ENCODE peak calls at places on chromosome 14, in six cellular contexts. J, V, E, R, H and X are unnamed samples.

GRCh38 chr14:105168093-105168420 is 519 bp downstream of the JAG2 start:
- DNase-seq in H (no peak), E (no peak), V (no peak), R (no peak), J (no peak), X (no peak)

GRCh38 chr14:59688224-59689170 is 111.9 kb upstream of the CCDC175 start:
- DNase-seq in R (no peak), J (peak; percentile 78), V (peak; percentile 61), H (no peak), E (no peak), X (no peak)

GRCh38 chr14:85528882-85529585 is 910 bp upstream of the FLRT2 start:
- DNase-seq in V (peak; percentile 21), E (no peak), J (peak; percentile 36), R (no peak), H (no peak), X (peak; percentile 30)

GRCh38 chr14:93999573-93999972 is 2.5 kb downstream of the CCDC197 start:
- DNase-seq in E (no peak), V (no peak), J (no peak), H (no peak), R (no peak), X (no peak)

GRCh38 chr14:54002653-54003052 is 46.0 kb upstream of the BMP4 start:
- DNase-seq in V (no peak), E (no peak), R (no peak), J (no peak), H (no peak), X (no peak)

GRCh38 chr14:36538051-36538450 is 18.0 kb upstream of the NKX2-1 start:
- DNase-seq in V (no peak), R (no peak), J (no peak), H (no peak), E (no peak), X (no peak)

GRCh38 chr14:63045612-63046320 is 508 bp upstream of the KCNH5 start:
- DNase-seq in R (no peak), J (peak; percentile 22), H (no peak), V (peak; percentile 3), E (no peak), X (peak; percentile 57)

GRCh38 chr14:74955229-74955999 is at the start of gene PGF:
- DNase-seq in J (peak; percentile 75), H (no peak), R (peak; percentile 83), E (peak; percentile 53), V (peak; percentile 86), X (peak; percentile 76)

GRCh38 chr14:46399049-46399448 is 252.5 kb downstream of the RPL10L start:
- DNase-seq in R (no peak), V (no peak), J (no peak), E (no peak), H (no peak), X (peak; percentile 9)

GRCh38 chr14:101511620-101512395 is 49.5 kb upstream of the DIO3 start:
- DNase-seq in V (no peak), J (peak; percentile 72), E (no peak), H (no peak), R (no peak), X (no peak)

GRCh38 chr14:37678916-37679315 is 83.5 kb downstream of the TTC6 start:
- DNase-seq in H (no peak), R (no peak), J (no peak), V (no peak), E (no peak), X (no peak)

GRCh38 chr14:32662234-32662633 is 276.4 kb upstream of the NPAS3 start:
- DNase-seq in H (no peak), R (no peak), E (no peak), V (no peak), J (no peak), X (no peak)

GRCh38 chr14:102909911-102910310 is 12.6 kb upstream of the AMN start:
- DNase-seq in V (no peak), H (no peak), R (no peak), J (no peak), E (no peak), X (no peak)

GRCh38 chr14:102911541-102911951 is 10.9 kb upstream of the AMN start:
- DNase-seq in E (no peak), R (peak; percentile 59), V (no peak), J (no peak), H (no peak), X (no peak)

GRCh38 chr14:102910442-102910841 is 12.0 kb upstream of the AMN start:
- DNase-seq in H (no peak), R (peak; percentile 45), V (no peak), J (no peak), E (no peak), X (no peak)

GRCh38 chr14:102913341-102914211 is 8.9 kb upstream of the AMN start:
- DNase-seq in V (no peak), E (no peak), H (no peak), R (peak; percentile 54), J (no peak), X (no peak)

DNA sequence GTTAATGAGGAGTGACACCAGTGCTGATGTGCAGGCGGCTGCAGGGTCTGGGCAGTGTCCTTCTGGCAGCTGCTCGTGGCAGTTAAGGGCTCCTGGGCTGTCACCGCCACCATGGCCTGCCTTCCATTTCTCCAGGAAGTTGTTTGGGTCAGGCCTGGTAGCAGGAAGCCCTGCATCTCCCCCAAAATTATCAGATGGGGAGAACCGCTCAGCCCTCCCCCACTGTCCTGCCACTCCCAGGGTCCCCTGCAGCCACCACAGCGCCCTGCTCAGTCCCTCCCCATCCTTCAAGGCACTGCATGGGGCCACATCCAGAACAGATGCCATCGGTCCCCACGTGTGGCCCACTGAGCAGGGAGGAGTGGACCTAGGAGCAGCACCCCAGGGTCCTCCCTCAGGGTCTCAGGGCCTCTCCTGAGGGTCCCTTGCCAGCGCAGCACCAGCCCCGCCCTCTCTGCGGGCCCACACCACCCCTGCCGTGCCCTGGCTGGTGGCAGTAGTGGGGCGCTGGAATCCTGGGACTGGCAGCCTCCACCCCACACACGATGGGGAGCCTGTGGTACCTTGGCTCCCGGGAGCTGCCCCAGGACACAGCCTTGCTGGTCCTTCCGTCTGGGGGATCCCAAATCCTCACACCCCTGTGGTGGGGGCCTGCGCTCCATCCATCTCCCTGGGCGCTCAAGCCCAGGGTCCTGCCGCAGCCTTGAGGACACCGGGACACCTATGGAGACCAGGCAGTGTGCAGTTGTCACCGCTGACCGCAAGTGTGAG is 10.3 kb upstream of the AMN start:
- DNase-seq in R (peak; percentile 60), H (no peak), J (no peak), V (no peak), E (no peak), X (no peak)
- TF ChIP-seq POLR2A in R (no peak), H (no peak), J (no peak), V (no peak), E (no peak), X (no peak)

DNA sequence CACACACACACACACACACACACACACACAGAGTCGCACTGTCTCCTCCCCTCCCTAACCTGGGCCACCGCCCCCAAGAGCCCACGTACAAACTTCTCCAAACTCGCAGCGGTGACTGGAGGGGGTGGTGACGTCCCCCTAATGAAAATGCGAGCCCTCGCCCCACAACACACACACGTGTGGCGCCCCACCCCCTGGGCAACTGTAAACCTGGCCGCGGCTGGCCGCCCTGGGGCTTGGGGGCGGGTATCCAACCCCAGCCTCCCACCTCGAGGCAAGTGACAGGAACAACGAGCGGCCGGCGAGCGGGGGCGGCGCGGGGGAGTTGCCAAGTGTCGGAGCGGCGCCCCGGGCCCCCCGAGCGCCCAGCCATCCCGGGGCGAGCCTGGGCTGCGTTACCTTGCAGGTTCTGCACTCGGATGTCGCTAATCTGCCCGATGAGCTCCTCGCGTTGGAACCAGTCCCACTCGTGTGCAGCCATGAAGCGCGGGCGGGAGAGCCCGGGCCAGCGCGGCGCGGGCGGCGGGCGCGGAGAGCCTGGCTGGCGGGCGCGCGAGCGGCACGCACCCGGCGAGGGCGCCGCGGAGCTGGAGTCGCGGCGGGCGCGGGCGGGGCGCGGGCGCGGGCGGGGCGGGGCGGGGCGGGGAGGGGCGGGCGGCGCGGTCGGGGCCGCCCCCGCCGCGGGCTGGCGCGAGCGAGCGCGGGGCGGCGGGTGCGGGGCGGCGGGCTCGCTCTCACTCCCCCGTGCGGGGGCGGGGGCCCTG is at the start of gene CLMN:
- DNase-seq in J (peak; percentile 39), H (no peak), R (no peak), V (peak; percentile 64), E (peak; percentile 46), X (peak; percentile 70)
- TF ChIP-seq CTCF in J (no peak), H (no peak), R (no peak), V (no peak), E (no peak), X (peak; percentile 17)

DNA sequence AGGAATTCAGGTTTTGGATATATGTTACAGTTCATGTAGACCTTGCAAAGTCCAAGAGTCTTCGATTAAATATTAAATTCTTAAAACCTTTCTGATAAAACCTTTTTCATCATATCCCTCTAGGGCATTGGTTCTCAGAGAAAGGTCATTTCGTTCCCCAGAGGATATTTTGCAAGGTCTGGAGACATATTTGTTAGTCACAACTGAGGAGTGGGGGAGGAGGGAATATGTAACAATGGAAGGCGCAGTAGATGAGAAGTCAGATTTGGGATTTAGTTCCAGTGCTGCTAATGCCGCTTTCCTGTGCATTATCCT is 5.3 kb downstream of the TMEM253 start:
- DNase-seq in H (no peak), J (no peak), R (no peak), V (no peak), E (no peak), X (no peak)
- H3K4me1 ChIP-seq in H (peaks cover 82% of the 10 kb centered on the region), J (peaks cover 20% of the 10 kb centered on the region), R (peaks cover 41% of the 10 kb centered on the region), V (peaks cover 37% of the 10 kb centered on the region), E (no peaks in the 10 kb centered on the region), X (peaks cover 37% of the 10 kb centered on the region)

DNA sequence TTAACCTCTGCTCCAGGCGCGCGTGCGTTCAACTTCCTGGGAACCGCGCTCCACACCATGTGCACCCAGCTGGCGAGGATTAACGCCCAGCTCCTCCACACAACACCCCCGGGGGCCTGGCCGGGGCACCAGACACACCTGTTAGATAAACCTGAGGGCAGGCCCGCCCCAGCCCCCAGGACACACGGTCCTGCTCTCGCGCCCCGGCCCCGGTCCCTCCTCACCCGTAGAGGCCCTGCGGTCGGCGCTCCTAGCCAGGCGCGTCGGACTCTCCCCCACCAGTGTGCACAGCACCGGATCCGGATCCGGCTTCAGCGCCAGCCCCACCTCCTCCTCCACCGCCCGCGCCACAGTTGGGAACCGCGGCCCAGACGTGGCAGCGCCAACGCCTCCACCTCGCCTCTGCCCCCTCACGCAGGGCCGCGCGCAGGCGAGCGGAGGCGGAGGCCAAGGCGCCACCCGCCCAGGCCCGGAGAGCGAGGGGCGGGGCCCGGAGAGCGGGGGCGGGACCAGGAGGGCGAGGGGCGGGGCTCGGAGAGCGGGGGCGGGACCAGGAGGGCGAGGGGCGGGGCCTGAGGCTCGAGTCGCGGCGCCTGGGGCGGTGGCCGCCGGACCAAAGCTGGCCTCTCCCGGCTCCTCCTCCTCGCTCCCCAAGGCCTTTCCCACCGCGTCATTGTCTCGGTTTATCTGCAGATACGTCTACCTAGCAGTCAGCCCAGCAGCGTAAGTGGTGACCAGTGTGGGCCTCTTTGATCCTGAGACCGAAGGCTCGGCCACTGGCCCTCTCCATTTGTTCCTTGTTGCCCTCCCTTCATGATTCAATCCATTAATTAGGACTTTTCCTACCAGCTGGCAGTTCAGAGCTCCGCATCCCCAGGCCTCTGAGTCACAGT is at the start of gene GNPNAT1:
- DNase-seq in J (peak; percentile 87), H (peak; percentile 32), E (peak; percentile 84), V (peak; percentile 81), R (peak; percentile 93), X (peak; percentile 91)
- TF ChIP-seq POLR2A in J (no peak), H (no peak), E (peak; percentile 86), V (peak; percentile 74), R (peak; percentile 17), X (peak; percentile 90)

GRCh38 chr14:100025111-100025510 is 40.1 kb upstream of the EVL start:
- DNase-seq in H (no peak), E (no peak), V (no peak), R (no peak), J (peak; percentile 30), X (no peak)
- TF ChIP-seq CTCF in H (no peak), E (no peak), V (no peak), R (no peak), J (no peak), X (no peak)